ENCODE peak calls at places on chromosomes 4 and X, in ten cellular contexts. Z is spleen, E is endothelial cell of umbilical vein, N is NB4, W is H1, S is GM12891, V is H54, Y is IMR-90, X is transverse colon, C is adrenal gland. U is an unnamed sample.

GRCh38 chrX:26352891-26353430 is 137.0 kb downstream of the MAGEB5 start:
- DNase-seq in Z (no peak), E (no peak), N (no peak), W (no peak), S (no peak), V (no peak), Y (no peak), X (no peak), C (no peak), U (no peak)

GRCh38 chr4:135411251-135411650 is 1209.7 kb upstream of the PABPC4L start:
- DNase-seq in Z (no peak), E (no peak), N (no peak), W (no peak), S (no peak), V (no peak), Y (no peak), X (no peak), C (no peak), U (no peak)

GRCh38 chrX:23838953-23839352 is 56.0 kb downstream of the SAT1 start:
- DNase-seq in Z (no peak), E (no peak), N (peak), W (no peak), S (no peak), V (no peak), Y (no peak), X (no peak), C (no peak), U (no peak)

GRCh38 chr4:39446842-39447573 is 11.7 kb downstream of the RPL9 start:
- DNase-seq in Z (peak), E (peak), N (peak), W (peak), S (peak), V (no peak), Y (peak), X (peak), C (peak), U (peak)

GRCh38 chrX:73215263-73215662 is 612 bp upstream of the NAP1L2 start:
- DNase-seq in Z (no peak), E (no peak), N (no peak), W (no peak), S (no peak), V (no peak), Y (no peak), X (no peak), C (no peak), U (no peak)

GRCh38 chr4:122146652-122147051 is 5.5 kb upstream of the BLTP1 start:
- DNase-seq in Z (no peak), E (no peak), N (no peak), W (no peak), S (no peak), V (no peak), Y (no peak), X (no peak), C (no peak), U (no peak)

GRCh38 chr4:75122424-75123014 is 189.6 kb downstream of the PARM1 start:
- DNase-seq in Z (no peak), E (no peak), N (no peak), W (no peak), S (no peak), V (no peak), Y (no peak), X (no peak), C (no peak), U (no peak)

GRCh38 chrX:34901761-34902160 is 40.8 kb upstream of the FAM47B start:
- DNase-seq in Z (no peak), E (no peak), N (no peak), W (no peak), S (no peak), V (no peak), Y (no peak), X (no peak), C (no peak), U (no peak)

GRCh38 chrX:9498236-9498635 is 33.4 kb downstream of the TBL1X start:
- DNase-seq in Z (no peak), E (no peak), N (no peak), W (no peak), S (no peak), V (no peak), Y (peak), X (no peak), C (peak), U (no peak)

GRCh38 chrX:9785944-9786741 is at the start of gene SHROOM2:
- DNase-seq in Z (peak), E (no peak), N (no peak), W (peak), S (no peak), V (no peak), Y (no peak), X (no peak), C (peak), U (no peak)

GRCh38 chr4:134691915-134692314 is 490.3 kb upstream of the PABPC4L start:
- DNase-seq in Z (no peak), E (no peak), N (no peak), W (no peak), S (no peak), V (no peak), Y (no peak), X (no peak), C (no peak), U (no peak)

GRCh38 chr4:86482851-86483490 is 111.1 kb upstream of the PTPN13 start:
- DNase-seq in Z (no peak), E (no peak), N (peak), W (peak), S (no peak), V (peak), Y (no peak), X (no peak), C (no peak), U (no peak)

GRCh38 chr4:121706595-121707021 is 9.8 kb upstream of the ANXA5 start:
- DNase-seq in Z (no peak), E (no peak), N (peak), W (no peak), S (no peak), V (no peak), Y (peak), X (no peak), C (no peak), U (peak)

GRCh38 chr4:6644792-6645530 is 4.5 kb downstream of the MRFAP1 start:
- DNase-seq in Z (no peak), E (no peak), N (no peak), W (no peak), S (no peak), V (no peak), Y (no peak), X (no peak), C (no peak), U (no peak)

GRCh38 chrX:63349307-63349706 is 1.8 kb downstream of the SPIN4 start:
- DNase-seq in Z (no peak), E (peak), N (peak), W (no peak), S (no peak), V (no peak), Y (no peak), X (no peak), C (no peak), U (peak)

GRCh38 chr4:152719856-152720556 is 40.2 kb upstream of the TMEM154 start:
- DNase-seq in Z (no peak), E (no peak), N (no peak), W (no peak), S (no peak), V (no peak), Y (no peak), X (no peak), C (no peak), U (no peak)

GRCh38 chrX:111854778-111855490 is 21.0 kb upstream of the TRPC5OS start:
- DNase-seq in Z (no peak), E (no peak), N (peak), W (no peak), S (no peak), V (peak), Y (peak), X (no peak), C (no peak), U (no peak)

GRCh38 chr4:102663073-102663472 is 97.7 kb downstream of the MANBA start:
- DNase-seq in Z (no peak), E (no peak), N (peak), W (no peak), S (no peak), V (no peak), Y (peak), X (no peak), C (no peak), U (no peak)

GRCh38 chr4:82268050-82268825 is 105.6 kb downstream of the HNRNPD start:
- DNase-seq in Z (no peak), E (peak), N (peak), W (peak), S (no peak), V (no peak), Y (peak), X (peak), C (peak), U (peak)

GRCh38 chr4:81722229-81722900 is 250.7 kb upstream of the RASGEF1B start:
- DNase-seq in Z (no peak), E (no peak), N (no peak), W (no peak), S (no peak), V (no peak), Y (no peak), X (peak), C (no peak), U (no peak)

GRCh38 chr4:74449571-74450297 is 4.8 kb downstream of the AREG start:
- DNase-seq in Z (no peak), E (no peak), N (no peak), W (no peak), S (no peak), V (no peak), Y (peak), X (no peak), C (no peak), U (no peak)

GRCh38 chr4:102606261-102606660 is 105.1 kb downstream of the NFKB1 start:
- DNase-seq in Z (no peak), E (no peak), N (no peak), W (no peak), S (no peak), V (no peak), Y (no peak), X (no peak), C (no peak), U (no peak)

GRCh38 chrX:106995678-106996077 is 4.3 kb downstream of the MORC4 start:
- DNase-seq in Z (no peak), E (no peak), N (no peak), W (no peak), S (no peak), V (no peak), Y (no peak), X (no peak), C (no peak), U (no peak)

GRCh38 chrX:131621650-131622049 is 77.8 kb downstream of the OR13H1 start:
- DNase-seq in Z (no peak), E (no peak), N (no peak), W (no peak), S (no peak), V (no peak), Y (no peak), X (no peak), C (no peak), U (peak)

GRCh38 chr4:6591305-6591704 is 16.3 kb downstream of the MAN2B2 start:
- DNase-seq in Z (no peak), E (no peak), N (no peak), W (no peak), S (no peak), V (no peak), Y (no peak), X (no peak), C (no peak), U (peak)

GRCh38 chr4:32884198-32884597 is 2164.0 kb downstream of the PCDH7 start:
- DNase-seq in Z (no peak), E (no peak), N (no peak), W (no peak), S (no peak), V (no peak), Y (no peak), X (no peak), C (no peak), U (no peak)

GRCh38 chrX:30570505-30570904 is 7.1 kb downstream of the TASL start:
- DNase-seq in Z (no peak), E (peak), N (peak), W (no peak), S (no peak), V (no peak), Y (peak), X (no peak), C (no peak), U (peak)

GRCh38 chr4:27217261-27217769 is 356.7 kb downstream of the STIM2 start:
- DNase-seq in Z (no peak), E (no peak), N (no peak), W (no peak), S (no peak), V (no peak), Y (peak), X (no peak), C (no peak), U (no peak)

GRCh38 chr4:36244257-36245084 is at the start of gene ARAP2:
- DNase-seq in Z (peak), E (no peak), N (peak), W (peak), S (peak), V (peak), Y (peak), X (peak), C (peak), U (peak)

GRCh38 chr4:76657443-76657842 is 222.4 kb downstream of the SHROOM3 start:
- DNase-seq in Z (no peak), E (no peak), N (no peak), W (no peak), S (no peak), V (no peak), Y (no peak), X (no peak), C (no peak), U (no peak)

GRCh38 chrX:119790977-119791436 is 423 bp downstream of the RPL39 start:
- DNase-seq in Z (no peak), E (peak), N (peak), W (no peak), S (no peak), V (no peak), Y (peak), X (peak), C (peak), U (peak)

DNA sequence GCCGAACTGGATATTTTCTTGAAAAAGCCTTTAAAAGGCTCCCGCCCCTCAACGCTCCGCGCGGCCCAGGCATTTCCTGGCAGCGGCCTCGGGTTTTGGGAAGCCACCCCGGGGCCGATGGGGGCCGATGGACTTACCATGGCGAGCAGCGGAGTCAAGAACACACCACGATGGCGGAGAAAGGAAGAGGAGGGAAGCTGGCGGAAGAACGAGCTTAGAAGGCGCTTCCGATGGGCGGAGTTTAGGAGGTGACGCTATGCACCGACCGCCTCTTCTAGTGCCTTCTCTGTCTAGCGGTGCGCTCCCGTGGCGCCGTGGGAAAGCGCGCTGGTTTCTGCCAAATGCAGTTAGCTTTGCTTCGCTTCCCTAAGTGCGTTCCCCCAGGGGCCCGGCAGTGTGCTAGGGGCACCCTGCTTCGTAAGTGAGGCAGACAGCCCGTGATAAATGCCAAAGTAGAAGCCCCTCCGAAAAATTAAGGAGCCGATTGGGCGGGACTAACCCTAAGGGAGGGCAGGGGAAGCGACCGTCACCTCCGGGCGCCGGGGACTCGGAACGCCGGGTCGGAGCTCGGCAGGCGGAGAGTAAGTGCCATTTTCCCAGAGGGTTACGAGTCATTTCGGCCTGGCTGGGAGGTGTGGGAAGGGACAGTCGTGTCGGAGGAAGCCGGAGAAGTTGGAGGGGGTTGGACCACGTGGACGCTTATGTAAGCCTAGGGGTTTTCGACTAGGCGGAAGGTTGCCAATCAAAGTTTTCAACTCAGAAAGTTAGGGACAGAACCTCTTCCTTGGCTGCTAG is at the start of gene RPL39:
- DNase-seq in Z (peak), E (peak), N (peak), W (peak), S (peak), V (peak), Y (peak), X (peak), C (peak), U (peak)
- TF ChIP-seq POLR2A in Z (no peak), E (peak), N (peak), W (peak), S (peak), V (peak), Y (peak), X (peak), C (peak), U (peak)

GRCh38 chr4:25235401-25235800 is 1.6 kb downstream of the PI4K2B start:
- DNase-seq in Z (no peak), E (no peak), N (peak), W (no peak), S (no peak), V (no peak), Y (no peak), X (no peak), C (no peak), U (no peak)

GRCh38 chr4:25233194-25233593 is 639 bp upstream of the PI4K2B start:
- DNase-seq in Z (no peak), E (no peak), N (no peak), W (no peak), S (no peak), V (no peak), Y (no peak), X (no peak), C (no peak), U (no peak)

GRCh38 chr4:25236971-25237370 is 3.1 kb downstream of the PI4K2B start:
- DNase-seq in Z (no peak), E (no peak), N (no peak), W (no peak), S (no peak), V (no peak), Y (no peak), X (no peak), C (no peak), U (no peak)

GRCh38 chr4:25234390-25235367 is 846 bp downstream of the PI4K2B start:
- DNase-seq in Z (peak), E (peak), N (peak), W (peak), S (no peak), V (peak), Y (peak), X (peak), C (peak), U (peak)

GRCh38 chr4:25233737-25234389 is at the start of gene PI4K2B:
- DNase-seq in Z (peak), E (peak), N (peak), W (peak), S (peak), V (peak), Y (peak), X (peak), C (peak), U (peak)
- TF ChIP-seq POLR2A in Z (no peak), E (peak), N (peak), W (peak), S (peak), V (peak), Y (peak), X (peak), C (peak), U (peak)

DNA sequence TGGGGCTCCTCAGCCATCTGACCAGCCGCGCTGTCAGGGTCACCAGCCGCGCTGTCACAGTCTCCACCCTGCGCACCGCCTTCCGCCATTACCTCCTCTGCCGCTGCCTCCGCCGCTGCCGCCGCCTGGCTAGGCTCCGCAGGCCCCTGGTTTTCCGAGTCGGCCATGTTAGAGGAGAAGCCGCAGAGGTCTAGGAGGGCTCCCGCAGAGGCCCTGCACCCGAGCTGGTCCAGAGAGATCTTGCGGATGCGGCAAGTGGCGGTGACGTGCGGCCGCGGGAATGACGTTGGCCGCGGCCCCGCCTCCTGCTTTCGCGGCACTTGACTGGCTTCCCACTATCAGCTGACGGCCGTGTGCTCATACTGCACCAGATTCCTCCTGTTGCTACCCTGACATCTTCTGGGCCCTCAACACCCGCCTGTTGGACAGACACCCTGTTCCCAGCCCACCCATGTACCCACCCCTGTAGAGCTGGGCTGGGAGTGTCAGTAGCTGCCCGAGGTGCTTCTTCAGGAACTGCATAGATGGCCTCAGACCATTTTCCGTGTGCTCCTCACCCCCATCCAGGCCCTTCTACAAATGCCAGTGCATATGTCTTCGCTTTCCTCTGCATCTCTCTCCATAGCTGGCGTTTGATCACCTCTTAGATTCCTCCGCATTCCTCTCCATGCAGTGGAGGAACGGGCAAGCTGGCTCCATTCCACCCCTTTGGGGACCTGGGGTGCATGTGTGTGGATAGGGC is at the start of gene NAP1L5:
- DNase-seq in Z (peak), E (peak), N (peak), W (peak), S (peak), V (no peak), Y (peak), X (peak), C (peak), U (peak)
- TF ChIP-seq POLR2A in Z (no peak), E (no peak), N (no peak), W (no peak), S (no peak), V (peak), Y (peak), X (no peak), C (peak), U (peak)

GRCh38 chrX:149504915-149505651 is at the start of gene IDS:
- DNase-seq in Z (peak), E (peak), N (peak), W (peak), S (peak), V (peak), Y (peak), X (peak), C (peak), U (peak)
- TF ChIP-seq POLR2A in Z (no peak), E (peak), N (peak), W (peak), S (peak), V (peak), Y (peak), X (peak), C (peak), U (peak)

GRCh38 chrX:71068052-71068918 is at the start of gene SNX12:
- DNase-seq in Z (peak), E (peak), N (peak), W (peak), S (peak), V (peak), Y (peak), X (peak), C (peak), U (peak)
- TF ChIP-seq POLR2A in Z (no peak), E (peak), N (peak), W (no peak), S (peak), V (peak), Y (peak), X (peak), C (no peak), U (peak)

GRCh38 chrX:51743179-51743957 is at the start of gene GSPT2:
- DNase-seq in Z (peak), E (peak), N (peak), W (peak), S (peak), V (peak), Y (peak), X (peak), C (peak), U (peak)
- TF ChIP-seq POLR2A in Z (no peak), E (peak), N (no peak), W (peak), S (peak), V (peak), Y (peak), X (peak), C (peak), U (peak)

GRCh38 chr4:98524271-98524670 is 134.1 kb downstream of the TSPAN5 start:
- DNase-seq in Z (no peak), E (peak), N (no peak), W (no peak), S (no peak), V (no peak), Y (no peak), X (no peak), C (no peak), U (no peak)

GRCh38 chr4:98521486-98521885 is 136.9 kb downstream of the TSPAN5 start:
- DNase-seq in Z (no peak), E (no peak), N (no peak), W (no peak), S (no peak), V (no peak), Y (no peak), X (no peak), C (no peak), U (no peak)

GRCh38 chr4:98522062-98522461 is 136.3 kb downstream of the TSPAN5 start:
- DNase-seq in Z (no peak), E (peak), N (no peak), W (no peak), S (no peak), V (no peak), Y (no peak), X (no peak), C (no peak), U (no peak)

GRCh38 chr4:98519268-98519993 is 139.0 kb downstream of the TSPAN5 start:
- DNase-seq in Z (no peak), E (no peak), N (no peak), W (no peak), S (no peak), V (no peak), Y (peak), X (no peak), C (no peak), U (no peak)

GRCh38 chr4:98522603-98523395 is 135.6 kb downstream of the TSPAN5 start:
- DNase-seq in Z (no peak), E (peak), N (no peak), W (no peak), S (no peak), V (peak), Y (peak), X (no peak), C (no peak), U (no peak)
- TF ChIP-seq POLR2A in Z (no peak), E (no peak), N (no peak), W (no peak), S (no peak), V (no peak), Y (no peak), X (no peak), C (no peak), U (no peak)

U was measured in erythroblast.